ENCODE peak calls at places on chromosomes 7 and 10, in seven cellular contexts. Q is mesenteric fat pad, D is epithelial cell of proximal tubule, P is H4, I is osteocyte, V is activated T-cell treated with anti-CD3 and anti-CD28 coated beads for 24 hours, L is GM03348. J is an unnamed sample.

GRCh38 chr10:132397671-132398565 is 918 bp downstream of the PWWP2B start:
- DNase-seq in Q (no peak), D (no peak), P (no peak), I (no peak), V (peak; percentile 20), L (peak; percentile 73), J (peak; percentile 87)

GRCh38 chr10:52757777-52758176 is 14.8 kb downstream of the MBL2 start:
- DNase-seq in Q (no peak), D (no peak), P (no peak), I (peak; percentile 13), V (no peak), L (no peak), J (peak; percentile 54)

GRCh38 chr7:115635367-115635766 is 395.2 kb downstream of the TFEC start:
- DNase-seq in Q (no peak), D (no peak), P (no peak), I (no peak), V (no peak), L (peak; percentile 9), J (peak; percentile 33)

GRCh38 chr7:27560706-27561235 is 101.9 kb downstream of the HIBADH start:
- DNase-seq in Q (no peak), D (peak; percentile 13), P (peak; percentile 61), I (no peak), V (no peak), L (peak; percentile 22), J (peak; percentile 76)

GRCh38 chr7:140079121-140079536 is 16.4 kb upstream of the PARP12 start:
- DNase-seq in Q (no peak), D (no peak), P (peak; percentile 31), I (no peak), V (no peak), L (peak; percentile 49), J (peak; percentile 79)

GRCh38 chr7:48144291-48144768 is 26.9 kb upstream of the ABCA13 start:
- DNase-seq in Q (no peak), D (peak; percentile 12), P (peak; percentile 34), I (no peak), V (no peak), L (no peak), J (no peak)

GRCh38 chr7:17559388-17559787 is 260.9 kb downstream of the AHR start:
- DNase-seq in Q (no peak), D (no peak), P (no peak), I (no peak), V (no peak), L (no peak), J (peak; percentile 66)

GRCh38 chr7:55432937-55433784 is 68.0 kb downstream of the LANCL2 start:
- DNase-seq in Q (no peak), D (no peak), P (peak; percentile 90), I (no peak), V (no peak), L (peak; percentile 44), J (peak; percentile 55)

GRCh38 chr7:17921891-17922416 is 18.3 kb downstream of the SNX13 start:
- DNase-seq in Q (no peak), D (no peak), P (no peak), I (no peak), V (no peak), L (no peak), J (no peak)

GRCh38 chr7:84647797-84648762 is 453.5 kb upstream of the SEMA3A start:
- DNase-seq in Q (no peak), D (peak; percentile 37), P (peak; percentile 64), I (no peak), V (no peak), L (peak; percentile 47), J (peak; percentile 77)

GRCh38 chr7:155469311-155470185 is 11.6 kb downstream of the EN2 start:
- DNase-seq in Q (no peak), D (no peak), P (no peak), I (no peak), V (no peak), L (no peak), J (no peak)

GRCh38 chr7:158351051-158351450 is 236.6 kb downstream of the PTPRN2 start:
- DNase-seq in Q (peak; percentile 62), D (no peak), P (no peak), I (peak; percentile 73), V (no peak), L (no peak), J (no peak)

GRCh38 chr10:49010831-49011230 is 71.2 kb upstream of the LRRC18 start:
- DNase-seq in Q (no peak), D (no peak), P (no peak), I (peak; percentile 51), V (no peak), L (no peak), J (no peak)

GRCh38 chr7:121328508-121329459 is at the start of gene WNT16:
- DNase-seq in Q (peak; percentile 89), D (no peak), P (no peak), I (no peak), V (no peak), L (peak; percentile 83), J (peak; percentile 26)

GRCh38 chr7:45890902-45891461 is 2.7 kb downstream of the IGFBP1 start:
- DNase-seq in Q (no peak), D (no peak), P (peak; percentile 68), I (no peak), V (no peak), L (peak; percentile 74), J (peak; percentile 63)

GRCh38 chr7:107610353-107610752 is 30.3 kb downstream of the BCAP29 start:
- DNase-seq in Q (no peak), D (no peak), P (no peak), I (no peak), V (no peak), L (no peak), J (no peak)

GRCh38 chr7:128217030-128217805 is 23.9 kb upstream of the LEP start:
- DNase-seq in Q (peak; percentile 84), D (no peak), P (peak; percentile 65), I (no peak), V (no peak), L (peak; percentile 87), J (peak; percentile 94)

GRCh38 chr10:125756196-125756595 is 19.4 kb downstream of the MMP21 start:
- DNase-seq in Q (no peak), D (no peak), P (no peak), I (no peak), V (no peak), L (no peak), J (no peak)

GRCh38 chr10:31928531-31929259 is at the start of gene ARHGAP12:
- DNase-seq in Q (peak; percentile 98), D (no peak), P (peak; percentile 60), I (peak; percentile 97), V (peak; percentile 78), L (peak; percentile 94), J (peak; percentile 95)

GRCh38 chr10:22899307-22899706 is 28.5 kb upstream of the ARMC3 start:
- DNase-seq in Q (no peak), D (no peak), P (no peak), I (no peak), V (no peak), L (no peak), J (no peak)

GRCh38 chr7:68472688-68473087 is 1125.6 kb upstream of the AUTS2 start:
- DNase-seq in Q (no peak), D (no peak), P (no peak), I (no peak), V (no peak), L (no peak), J (no peak)

J was measured in GM23248.